ENCODE peak calls at places on chromosomes 3 and 15, in four cellular contexts. W is HepG2, P is GM12878, Q is NB4. T is an unnamed sample.

GRCh38 chr15:98067339-98067738 is 106.8 kb downstream of the ARRDC4 start:
- DNase-seq in W (no peak), P (no peak), Q (no peak), T (no peak)

GRCh38 chr3:83890039-83890762 is 1068.6 kb upstream of the CADM2 start:
- DNase-seq in W (no peak), P (no peak), Q (no peak), T (no peak)

GRCh38 chr3:42101481-42101880 is 10.3 kb downstream of the TRAK1 start:
- DNase-seq in Q (no peak), W (no peak), P (no peak), T (no peak)

GRCh38 chr3:52221141-52221562 is 4.3 kb downstream of the TLR9 start:
- DNase-seq in W (no peak), Q (no peak), P (no peak), T (no peak)

GRCh38 chr3:194745427-194746184 is 59.9 kb downstream of the FAM43A start:
- DNase-seq in P (no peak), W (no peak), Q (peak), T (no peak)

GRCh38 chr3:133644768-133645167 is 17.0 kb downstream of the TOPBP1 start:
- DNase-seq in P (no peak), W (peak), Q (no peak), T (peak)

GRCh38 chr3:49173792-49174170 is 2.4 kb downstream of the KLHDC8B start:
- DNase-seq in Q (no peak), W (no peak), P (no peak), T (no peak)

GRCh38 chr15:75753145-75753544 is 40.5 kb upstream of the CSPG4 start:
- DNase-seq in Q (no peak), W (no peak), P (no peak), T (no peak)

GRCh38 chr3:908839-909238 is 184.0 kb upstream of the CNTN6 start:
- DNase-seq in W (no peak), P (no peak), Q (peak), T (no peak)

GRCh38 chr3:4994144-4994730 is 15.0 kb downstream of the BHLHE40 start:
- DNase-seq in Q (no peak), P (no peak), W (no peak), T (peak)

GRCh38 chr3:21170964-21171363 is 580.0 kb downstream of the ZNF385D start:
- DNase-seq in P (no peak), Q (peak), W (no peak), T (peak)

GRCh38 chr15:78811124-78811824 is at the start of gene ADAMTS7:
- DNase-seq in W (no peak), Q (peak), P (no peak), T (peak)

GRCh38 chr3:55725681-55726500 is 238.8 kb upstream of the WNT5A start:
- DNase-seq in Q (no peak), W (no peak), P (no peak), T (no peak)

GRCh38 chr3:72145506-72146380 is 360.8 kb upstream of the PROK2 start:
- DNase-seq in Q (no peak), P (no peak), W (no peak), T (no peak)

GRCh38 chr3:192422998-192423349 is 304.4 kb downstream of the FGF12 start:
- DNase-seq in W (no peak), P (no peak), Q (peak), T (no peak)

GRCh38 chr3:161500057-161500836 is 3.6 kb downstream of the OTOL1 start:
- DNase-seq in P (no peak), W (peak), Q (no peak), T (no peak)

GRCh38 chr3:152258448-152259302 is 10.1 kb upstream of the MBNL1 start:
- DNase-seq in W (peak), Q (peak), P (no peak), T (peak)

GRCh38 chr3:176514297-176514696 is 683.0 kb downstream of the TBL1XR1 start:
- DNase-seq in Q (peak), W (peak), P (no peak), T (peak)

GRCh38 chr15:62920569-62921502 is 121.7 kb upstream of the TPM1 start:
- DNase-seq in P (no peak), W (no peak), Q (no peak), T (no peak)

GRCh38 chr3:43399034-43399433 is 112.7 kb downstream of the SNRK start:
- DNase-seq in W (no peak), Q (no peak), P (no peak), T (no peak)

GRCh38 chr15:41817781-41818180 is 10.1 kb upstream of the JMJD7 start:
- DNase-seq in W (no peak), P (no peak), Q (no peak), T (no peak)

GRCh38 chr15:67481680-67482079 is 39.3 kb upstream of the C15orf61 start:
- DNase-seq in P (no peak), W (no peak), Q (no peak), T (no peak)

GRCh38 chr3:139520028-139520737 is 19.4 kb downstream of the RBP1 start:
- DNase-seq in P (no peak), W (no peak), Q (peak), T (peak)

GRCh38 chr3:194129581-194130133 is 6.3 kb upstream of the HES1 start:
- DNase-seq in P (no peak), Q (peak), W (peak), T (no peak)

GRCh38 chr3:187942658-187943241 is 197.5 kb upstream of the BCL6 start:
- DNase-seq in W (no peak), Q (no peak), P (no peak), T (no peak)

GRCh38 chr3:79011821-79012529 is 755.8 kb downstream of the ROBO1 start:
- DNase-seq in W (no peak), Q (no peak), P (no peak), T (no peak)

GRCh38 chr15:77503240-77503639 is 82.6 kb downstream of the HMG20A start:
- DNase-seq in Q (no peak), W (no peak), P (no peak), T (no peak)

GRCh38 chr3:19559724-19560442 is 374.1 kb downstream of the EFHB start:
- DNase-seq in P (peak), W (no peak), Q (no peak), T (no peak)

GRCh38 chr15:77859491-77860060 is 217.9 kb downstream of the TBC1D2B start:
- DNase-seq in W (no peak), Q (no peak), P (no peak), T (no peak)

GRCh38 chr15:68684476-68684875 is 105.7 kb downstream of the CORO2B start:
- DNase-seq in P (no peak), W (no peak), Q (no peak), T (no peak)

GRCh38 chr15:58228708-58229107 is 90.5 kb downstream of the AQP9 start:
- DNase-seq in Q (no peak), W (no peak), P (no peak), T (peak)

GRCh38 chr3:194296448-194296831 is 54.7 kb downstream of the CPN2 start:
- DNase-seq in Q (no peak), W (peak), P (no peak), T (peak)

GRCh38 chr3:126835472-126836219 is 131.6 kb downstream of the CHCHD6 start:
- DNase-seq in Q (no peak), W (no peak), P (no peak), T (peak)

GRCh38 chr3:64909757-64910475 is 222.1 kb upstream of the ADAMTS9 start:
- DNase-seq in P (no peak), W (no peak), Q (no peak), T (no peak)

GRCh38 chr15:58066042-58066867 is 744 bp upstream of the ALDH1A2 start:
- DNase-seq in P (no peak), Q (peak), W (peak), T (peak)

GRCh38 chr15:75584121-75584520 is 5.0 kb upstream of the PTPN9 start:
- DNase-seq in Q (no peak), W (no peak), P (no peak), T (no peak)

GRCh38 chr3:121654493-121655385 is 6.0 kb downstream of the HCLS1 start:
- DNase-seq in W (no peak), Q (no peak), P (peak), T (no peak)

GRCh38 chr15:69282128-69282743 is 16.5 kb upstream of the PAQR5 start:
- DNase-seq in W (no peak), P (no peak), Q (no peak), T (no peak)

DNA sequence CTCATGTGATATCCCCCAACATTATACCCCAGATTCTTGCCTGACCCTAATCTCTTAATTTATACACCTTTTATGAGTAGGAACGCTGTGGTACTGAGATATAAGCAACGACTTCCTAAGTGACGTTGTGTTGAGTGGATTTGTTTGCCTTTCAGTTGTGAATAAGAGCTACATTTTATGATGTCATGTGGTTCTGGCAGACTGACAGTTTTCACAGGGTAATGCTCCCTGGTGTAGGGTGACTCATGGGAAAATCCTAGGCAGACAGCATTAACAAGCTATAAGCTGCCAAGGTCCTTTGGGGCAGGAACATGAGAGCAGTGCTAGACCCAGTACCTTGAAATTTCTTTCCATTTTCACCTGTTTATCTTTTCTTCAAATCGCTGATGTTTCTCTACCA is 11.2 kb downstream of the C3orf52 start:
- DNase-seq in P (no peak), W (peak), Q (peak), T (peak)
- TF ChIP-seq MYC in P (no peak), W (no peak), Q (no peak), T (no peak)

GRCh38 chr3:131794766-131795381 is 239.9 kb downstream of the CPNE4 start:
- DNase-seq in P (no peak), W (peak), Q (peak), T (peak)
- TF ChIP-seq MYC in P (no peak), W (no peak), Q (peak), T (no peak)

GRCh38 chr3:136958931-136959330 is 1.1 kb downstream of the IL20RB start:
- DNase-seq in W (no peak), P (no peak), Q (no peak), T (no peak)
- TF ChIP-seq MYC in W (no peak), P (no peak), Q (no peak), T (no peak)

GRCh38 chr15:72155635-72156616 is 37.7 kb downstream of the SENP8 start:
- DNase-seq in P (peak), Q (peak), W (peak), T (peak)

GRCh38 chr15:72156928-72157327 is 38.7 kb downstream of the SENP8 start:
- DNase-seq in Q (peak), W (no peak), P (no peak), T (no peak)

GRCh38 chr15:72153269-72153668 is 35.1 kb downstream of the SENP8 start:
- DNase-seq in P (no peak), Q (no peak), W (no peak), T (no peak)

GRCh38 chr15:72154316-72154715 is 36.1 kb downstream of the SENP8 start:
- DNase-seq in W (no peak), P (no peak), Q (no peak), T (no peak)

GRCh38 chr15:72155021-72155621 is 36.9 kb downstream of the SENP8 start:
- DNase-seq in P (no peak), Q (no peak), W (no peak), T (peak)
- TF ChIP-seq MYC in P (no peak), Q (no peak), W (no peak), T (no peak)

GRCh38 chr3:77296527-77296926 is 256.6 kb downstream of the ROBO2 start:
- DNase-seq in Q (peak), P (no peak), W (no peak), T (peak)
- TF ChIP-seq MYC in Q (no peak), P (no peak), W (no peak), T (no peak)

DNA sequence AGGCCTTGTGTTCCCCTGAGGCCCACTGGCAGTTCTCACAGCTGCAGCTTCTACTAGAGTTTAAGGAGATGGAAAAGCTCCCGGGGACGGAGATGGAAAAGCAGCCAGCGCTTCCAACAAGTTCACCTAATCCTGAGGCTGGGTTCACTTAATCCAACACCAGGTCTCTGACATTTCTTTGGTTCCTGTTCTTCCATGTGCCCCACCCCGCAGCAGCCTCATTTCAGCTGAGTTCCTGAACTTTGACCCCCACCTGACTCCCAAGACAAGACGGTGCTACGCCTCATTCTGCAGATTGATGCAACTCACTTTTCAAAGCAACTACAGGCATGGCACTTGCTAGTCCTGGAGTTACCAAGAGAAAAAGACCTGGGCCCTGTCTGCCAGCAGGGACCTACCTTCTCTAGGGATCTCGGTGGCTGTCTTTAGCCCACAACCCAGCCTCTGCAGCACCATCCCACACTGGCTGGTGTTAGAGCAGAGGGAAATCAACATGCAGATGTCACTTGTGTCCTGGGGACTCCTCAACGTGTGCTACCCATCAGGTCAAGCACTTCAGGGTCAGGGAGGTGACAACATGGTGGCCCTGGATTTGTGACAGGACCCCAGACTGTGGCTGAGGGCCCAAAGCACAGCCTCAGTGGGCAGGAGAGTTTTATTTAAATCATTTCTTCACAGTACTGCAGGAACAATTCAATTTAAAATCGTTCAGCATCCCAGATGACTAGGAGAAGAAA is 406.1 kb downstream of the VPS13C start:
- DNase-seq in P (no peak), W (no peak), Q (no peak), T (no peak)
- TF ChIP-seq MYC in P (no peak), W (no peak), Q (no peak), T (no peak)

GRCh38 chr15:92810418-92811138 is 89.5 kb upstream of the CHD2 start:
- DNase-seq in P (no peak), W (no peak), Q (peak), T (no peak)
- TF ChIP-seq MYC in P (no peak), W (no peak), Q (peak), T (no peak)

GRCh38 chr3:146546366-146546965 is 2.1 kb upstream of the PLSCR1 start:
- DNase-seq in W (no peak), Q (no peak), P (no peak), T (no peak)
- TF ChIP-seq MYC in W (no peak), Q (no peak), P (no peak), T (no peak)